ENCODE peak calls at places on chromosomes 2 and 18, in seven cellular contexts. V is skeletal muscle cell, I is OCI-LY7, G is EL, Z is Peyer's patch, Q is hypothalamus, B is lung microvascular endothelial cell. L is an unnamed sample.

GRCh38 chr2:222872551-222872950 is 11.7 kb downstream of the ACSL3 start:
- DNase-seq in Z (no peak), B (no peak), G (no peak), V (no peak), I (no peak), Q (no peak), L (no peak)

GRCh38 chr2:231037202-231037730 is at the start of gene C2orf72:
- DNase-seq in Q (no peak), G (no peak), V (no peak), I (no peak), B (peak), Z (no peak), L (no peak)

GRCh38 chr2:172726172-172726735 is 9.4 kb upstream of the RAPGEF4 start:
- DNase-seq in I (no peak), G (no peak), Z (no peak), Q (no peak), V (peak), B (peak), L (peak)

GRCh38 chr18:63207154-63207790 is 112.3 kb downstream of the BCL2 start:
- DNase-seq in B (no peak), G (no peak), Q (no peak), Z (peak), I (peak), V (no peak), L (no peak)

GRCh38 chr18:70390366-70391090 is 101.7 kb downstream of the SOCS6 start:
- DNase-seq in B (no peak), I (no peak), V (no peak), Z (no peak), Q (no peak), G (peak), L (peak)

GRCh38 chr2:88258208-88258607 is 88.1 kb downstream of the THNSL2 start:
- DNase-seq in I (no peak), V (no peak), Z (no peak), Q (no peak), G (no peak), B (no peak), L (no peak)

GRCh38 chr2:129070663-129071062 is 752.0 kb upstream of the HS6ST1 start:
- DNase-seq in Q (no peak), V (no peak), Z (no peak), G (no peak), B (no peak), I (no peak), L (no peak)

GRCh38 chr2:40420478-40420877 is 31.4 kb downstream of the SLC8A1 start:
- DNase-seq in V (no peak), Z (no peak), Q (no peak), G (no peak), B (no peak), I (no peak), L (peak)

GRCh38 chr2:20165677-20166509 is 59.0 kb downstream of the SDC1 start:
- DNase-seq in V (no peak), I (peak), Q (no peak), Z (no peak), B (no peak), G (no peak), L (no peak)

GRCh38 chr2:124308319-124309062 is 283.4 kb downstream of the CNTNAP5 start:
- DNase-seq in Q (no peak), Z (no peak), I (no peak), G (no peak), B (no peak), V (no peak), L (no peak)

GRCh38 chr18:58505181-58505580 is 123.7 kb downstream of the ALPK2 start:
- DNase-seq in V (no peak), Q (no peak), G (no peak), B (no peak), Z (peak), I (peak), L (no peak)

GRCh38 chr2:241070811-241071676 is 31.0 kb downstream of the MTERF4 start:
- DNase-seq in Q (no peak), V (no peak), Z (no peak), I (no peak), G (no peak), B (no peak), L (no peak)

GRCh38 chr18:9787716-9788115 is 79.6 kb downstream of the RAB31 start:
- DNase-seq in I (no peak), V (no peak), G (peak), Z (no peak), Q (no peak), B (no peak), L (peak)

GRCh38 chr2:18422416-18423165 is 137.9 kb downstream of the RDH14 start:
- DNase-seq in Z (no peak), V (no peak), B (no peak), Q (no peak), I (no peak), G (no peak), L (no peak)

GRCh38 chr2:235685024-235685721 is 191.3 kb downstream of the AGAP1 start:
- DNase-seq in B (no peak), G (no peak), V (peak), I (no peak), Q (no peak), Z (no peak), L (no peak)

GRCh38 chr18:46623541-46623940 is 33.5 kb downstream of the LOXHD1 start:
- DNase-seq in I (no peak), G (no peak), V (no peak), Z (no peak), Q (no peak), B (peak), L (no peak)

GRCh38 chr2:140893685-140894084 is 1237.1 kb downstream of the LRP1B start:
- DNase-seq in V (peak), I (no peak), Z (no peak), B (no peak), Q (no peak), G (peak), L (peak)

GRCh38 chr18:62741118-62741566 is 25.8 kb downstream of the PHLPP1 start:
- DNase-seq in Z (peak), B (peak), Q (no peak), V (no peak), G (peak), I (no peak), L (peak)

GRCh38 chr2:228700638-228701037 is 519.2 kb upstream of the SPHKAP start:
- DNase-seq in Z (no peak), G (peak), Q (no peak), B (no peak), I (no peak), V (peak), L (peak)

GRCh38 chr2:184336688-184337087 is 261.6 kb upstream of the ZNF804A start:
- DNase-seq in B (no peak), I (no peak), Q (no peak), Z (no peak), G (peak), V (peak), L (peak)